ENCODE peak calls at places on chromosomes 5 and 9, in nine cellular contexts. Q is T-cell, A is cardiac muscle cell, G is H4, S is KG1, J is IMR-90, Y is heart left ventricle, I is dermis microvascular lymphatic vessel endothelial cell, D is GM19239. C is an unnamed sample.

GRCh38 chr5:137072376-137073174 is 426.6 kb downstream of the SPOCK1 start:
- DNase-seq in Q (no peak), A (peak), G (no peak), S (no peak), J (no peak), Y (no peak), I (peak), D (no peak), C (no peak)

GRCh38 chr5:143161893-143162520 is 241.5 kb downstream of the NR3C1 start:
- DNase-seq in Q (no peak), A (peak), G (no peak), S (no peak), J (peak), Y (no peak), I (no peak), D (no peak), C (no peak)

GRCh38 chr5:76690704-76691469 is 25.0 kb upstream of the F2R start:
- DNase-seq in Q (no peak), A (no peak), G (peak), S (no peak), J (peak), Y (no peak), I (peak), D (no peak), C (no peak)

GRCh38 chr5:123080215-123080614 is 8.8 kb upstream of the PRDM6 start:
- DNase-seq in Q (no peak), A (no peak), G (no peak), S (no peak), J (no peak), Y (no peak), I (no peak), D (no peak), C (no peak)

GRCh38 chr9:92725266-92725545 is 39.4 kb downstream of the BICD2 start:
- DNase-seq in Q (no peak), A (no peak), G (no peak), S (no peak), J (no peak), Y (no peak), I (no peak), D (no peak), C (no peak)

GRCh38 chr5:152086668-152087067 is 162.0 kb upstream of the GLRA1 start:
- DNase-seq in Q (no peak), A (no peak), G (no peak), S (no peak), J (no peak), Y (no peak), I (no peak), D (no peak), C (no peak)

GRCh38 chr5:132229236-132229635 is 1.6 kb upstream of the P4HA2 start:
- DNase-seq in Q (no peak), A (no peak), G (no peak), S (no peak), J (no peak), Y (no peak), I (no peak), D (no peak), C (no peak)

GRCh38 chr5:14720236-14720923 is 55.9 kb downstream of the OTULIN start:
- DNase-seq in Q (no peak), A (peak), G (peak), S (no peak), J (peak), Y (no peak), I (no peak), D (no peak), C (no peak)

GRCh38 chr5:179244051-179244450 is 101.2 kb downstream of the ADAMTS2 start:
- DNase-seq in Q (no peak), A (peak), G (no peak), S (no peak), J (no peak), Y (no peak), I (no peak), D (no peak), C (no peak)

GRCh38 chr9:35490155-35490909 is 421 bp downstream of the RUSC2 start:
- DNase-seq in Q (no peak), A (no peak), G (no peak), S (no peak), J (no peak), Y (no peak), I (no peak), D (no peak), C (no peak)

GRCh38 chr9:137255448-137256114 is 454 bp downstream of the NELFB start:
- DNase-seq in Q (peak), A (no peak), G (no peak), S (peak), J (no peak), Y (peak), I (peak), D (peak), C (no peak)

GRCh38 chr5:38463634-38464521 is 92.6 kb downstream of the LIFR start:
- DNase-seq in Q (no peak), A (peak), G (peak), S (no peak), J (peak), Y (no peak), I (peak), D (no peak), C (no peak)

GRCh38 chr5:158133369-158133768 is 274.4 kb upstream of the CLINT1 start:
- DNase-seq in Q (no peak), A (no peak), G (no peak), S (no peak), J (no peak), Y (no peak), I (peak), D (no peak), C (no peak)

GRCh38 chr5:58648846-58649245 is 66.0 kb downstream of the RAB3C start:
- DNase-seq in Q (no peak), A (no peak), G (peak), S (no peak), J (no peak), Y (no peak), I (peak), D (no peak), C (no peak)

GRCh38 chr9:71941998-71942567 is 30.6 kb downstream of the C9orf85 start:
- DNase-seq in Q (no peak), A (no peak), G (no peak), S (no peak), J (peak), Y (no peak), I (no peak), D (no peak), C (no peak)

GRCh38 chr9:83981126-83981871 is 694 bp downstream of the RMI1 start:
- DNase-seq in Q (no peak), A (peak), G (peak), S (no peak), J (peak), Y (peak), I (peak), D (no peak), C (no peak)

GRCh38 chr5:153601377-153601776 is 110.9 kb downstream of the GRIA1 start:
- DNase-seq in Q (no peak), A (no peak), G (no peak), S (no peak), J (no peak), Y (no peak), I (no peak), D (peak), C (no peak)

GRCh38 chr9:98117984-98118639 is 910 bp downstream of the TRIM14 start:
- DNase-seq in Q (peak), A (peak), G (peak), S (no peak), J (peak), Y (no peak), I (no peak), D (peak), C (peak)

GRCh38 chr9:112162644-112163413 is 12.3 kb downstream of the SUSD1 start:
- DNase-seq in Q (no peak), A (no peak), G (no peak), S (peak), J (no peak), Y (no peak), I (no peak), D (no peak), C (no peak)

GRCh38 chr5:147813696-147814095 is 17.8 kb downstream of the SPINK1 start:
- DNase-seq in Q (no peak), A (no peak), G (no peak), S (no peak), J (no peak), Y (no peak), I (no peak), D (no peak), C (no peak)

GRCh38 chr5:67305401-67305800 is 108.8 kb upstream of the CD180 start:
- DNase-seq in Q (no peak), A (no peak), G (no peak), S (no peak), J (no peak), Y (no peak), I (no peak), D (no peak), C (no peak)

GRCh38 chr9:110996436-110997224 is 41.6 kb downstream of the LPAR1 start:
- DNase-seq in Q (no peak), A (peak), G (peak), S (no peak), J (peak), Y (peak), I (no peak), D (no peak), C (no peak)

GRCh38 chr5:6453937-6454560 is 5.4 kb downstream of the UBE2QL1 start:
- DNase-seq in Q (no peak), A (no peak), G (no peak), S (no peak), J (no peak), Y (no peak), I (no peak), D (no peak), C (no peak)

GRCh38 chr9:76302947-76303550 is 91.2 kb downstream of the RFK start:
- DNase-seq in Q (no peak), A (peak), G (peak), S (peak), J (peak), Y (no peak), I (peak), D (peak), C (no peak)

GRCh38 chr5:136132087-136132486 is 558 bp upstream of the SMAD5 start:
- DNase-seq in Q (no peak), A (no peak), G (no peak), S (no peak), J (no peak), Y (peak), I (peak), D (no peak), C (no peak)

GRCh38 chr9:764105-764524 is 77.4 kb upstream of the DMRT1 start:
- DNase-seq in Q (no peak), A (peak), G (peak), S (peak), J (peak), Y (peak), I (peak), D (no peak), C (no peak)

GRCh38 chr5:24391816-24392215 is 253.0 kb downstream of the CDH10 start:
- DNase-seq in Q (no peak), A (no peak), G (no peak), S (no peak), J (no peak), Y (no peak), I (no peak), D (no peak), C (no peak)

GRCh38 chr9:78567693-78568092 is 270.8 kb downstream of the PSAT1 start:
- DNase-seq in Q (no peak), A (no peak), G (no peak), S (no peak), J (no peak), Y (no peak), I (no peak), D (no peak), C (no peak)

GRCh38 chr9:11735391-11735790 is 957.8 kb upstream of the TYRP1 start:
- DNase-seq in Q (no peak), A (no peak), G (no peak), S (no peak), J (no peak), Y (no peak), I (no peak), D (no peak), C (no peak)

GRCh38 chr9:136576269-136576626 is 30.4 kb upstream of the NOTCH1 start:
- DNase-seq in Q (no peak), A (no peak), G (peak), S (no peak), J (peak), Y (no peak), I (peak), D (no peak), C (no peak)

GRCh38 chr5:144567416-144567770 is 396.7 kb downstream of the KCTD16 start:
- DNase-seq in Q (no peak), A (no peak), G (no peak), S (no peak), J (peak), Y (no peak), I (no peak), D (no peak), C (no peak)

GRCh38 chr5:169050146-169050571 is 250.8 kb downstream of the SLIT3 start:
- DNase-seq in Q (no peak), A (peak), G (no peak), S (no peak), J (no peak), Y (no peak), I (no peak), D (no peak), C (no peak)

GRCh38 chr5:161541-162110 is 29.7 kb upstream of the LRRC14B start:
- DNase-seq in Q (no peak), A (no peak), G (no peak), S (no peak), J (no peak), Y (no peak), I (no peak), D (no peak), C (no peak)

GRCh38 chr9:34575775-34576592 is 13.5 kb downstream of the CNTFR start:
- DNase-seq in Q (no peak), A (no peak), G (no peak), S (no peak), J (no peak), Y (no peak), I (no peak), D (no peak), C (no peak)

GRCh38 chr5:72920690-72921089 is 35.2 kb upstream of the FCHO2 start:
- DNase-seq in Q (no peak), A (peak), G (no peak), S (peak), J (peak), Y (no peak), I (peak), D (no peak), C (no peak)

GRCh38 chr5:139645495-139645871 is 2.7 kb upstream of the CXXC5 start:
- DNase-seq in Q (no peak), A (no peak), G (no peak), S (no peak), J (no peak), Y (no peak), I (no peak), D (no peak), C (no peak)

GRCh38 chr9:15485836-15486678 is 24.7 kb downstream of the PSIP1 start:
- DNase-seq in Q (no peak), A (peak), G (no peak), S (peak), J (peak), Y (no peak), I (peak), D (no peak), C (no peak)

GRCh38 chr9:106075991-106076390 is 381.6 kb downstream of the TMEM38B start:
- DNase-seq in Q (no peak), A (peak), G (peak), S (no peak), J (peak), Y (no peak), I (no peak), D (no peak), C (no peak)